ENCODE peak calls at places on chromosomes 1 and 21, in nine cellular contexts. P is breast epithelium, J is body of pancreas, Q is HCT116, O is ovary, S is A549, X is endothelial cell of umbilical vein, R is upper lobe of left lung, T is GM12891. U is an unnamed sample.

GRCh38 chr1:111746614-111746999 is 7.4 kb upstream of the INKA2 start:
- DNase-seq in P (no peak), J (no peak), Q (no peak), O (no peak), S (no peak), X (no peak), R (no peak), T (no peak), U (no peak)

GRCh38 chr1:26744075-26744958 is 43.4 kb upstream of the PIGV start:
- DNase-seq in P (peak; percentile 60), J (peak; percentile 52), Q (peak; percentile 66), O (peak; percentile 15), S (peak; percentile 44), X (peak; percentile 98), R (no peak), T (peak; percentile 52), U (peak; percentile 89)

GRCh38 chr1:88802950-88803349 is 88.4 kb downstream of the GTF2B start:
- DNase-seq in P (no peak), J (no peak), Q (no peak), O (no peak), S (no peak), X (peak; percentile 44), R (no peak), T (no peak), U (no peak)

GRCh38 chr1:201011616-201012015 is 11.9 kb downstream of the KIF21B start:
- DNase-seq in P (no peak), J (no peak), Q (no peak), O (no peak), S (no peak), X (no peak), R (no peak), T (no peak), U (no peak)

GRCh38 chr1:2607681-2608041 is 21.1 kb downstream of the PRXL2B start:
- DNase-seq in P (no peak), J (peak; percentile 17), Q (no peak), O (no peak), S (no peak), X (no peak), R (peak; percentile 56), T (no peak), U (no peak)

GRCh38 chr1:22641906-22642636 is 1.4 kb upstream of the C1QC start:
- DNase-seq in P (peak; percentile 53), J (peak; percentile 88), Q (no peak), O (peak; percentile 79), S (peak; percentile 19), X (peak; percentile 43), R (peak; percentile 97), T (peak; percentile 89), U (peak; percentile 95)

GRCh38 chr1:207962716-207963428 is 51.9 kb upstream of the CD34 start:
- DNase-seq in P (peak; percentile 44), J (peak; percentile 57), Q (no peak), O (peak; percentile 47), S (no peak), X (peak; percentile 71), R (peak; percentile 78), T (peak; percentile 37), U (peak; percentile 96)

GRCh38 chr1:220786337-220787068 is at the start of gene MTARC1:
- DNase-seq in P (no peak), J (peak; percentile 89), Q (no peak), O (peak; percentile 44), S (peak; percentile 63), X (peak; percentile 39), R (peak; percentile 93), T (no peak), U (no peak)

GRCh38 chr1:151327903-151328674 is 873 bp upstream of the PI4KB start:
- DNase-seq in P (no peak), J (peak; percentile 25), Q (no peak), O (peak; percentile 24), S (peak; percentile 47), X (no peak), R (no peak), T (no peak), U (no peak)

GRCh38 chr21:45363921-45364463 is 41.0 kb upstream of the COL18A1 start:
- DNase-seq in P (peak; percentile 86), J (peak; percentile 78), Q (peak; percentile 94), O (peak; percentile 87), S (peak; percentile 91), X (peak; percentile 99), R (no peak), T (peak; percentile 64), U (peak; percentile 85)

GRCh38 chr1:18182518-18183160 is 75.0 kb downstream of the IGSF21 start:
- DNase-seq in P (no peak), J (no peak), Q (no peak), O (no peak), S (peak; percentile 6), X (no peak), R (no peak), T (no peak), U (no peak)

GRCh38 chr1:230587056-230587455 is 55.2 kb upstream of the COG2 start:
- DNase-seq in P (no peak), J (no peak), Q (no peak), O (no peak), S (no peak), X (no peak), R (no peak), T (no peak), U (no peak)

GRCh38 chr1:95233321-95233736 is 681 bp upstream of the RWDD3 start:
- DNase-seq in P (peak; percentile 23), J (peak; percentile 47), Q (no peak), O (peak; percentile 25), S (peak; percentile 36), X (peak; percentile 24), R (no peak), T (no peak), U (peak; percentile 84)

GRCh38 chr21:33932731-33933130 is 17.1 kb upstream of the ATP5PO start:
- DNase-seq in P (no peak), J (no peak), Q (no peak), O (no peak), S (no peak), X (no peak), R (no peak), T (no peak), U (no peak)

GRCh38 chr1:214404571-214405213 is 123.7 kb downstream of the SMYD2 start:
- DNase-seq in P (no peak), J (no peak), Q (peak; percentile 19), O (no peak), S (no peak), X (peak; percentile 90), R (no peak), T (no peak), U (no peak)

GRCh38 chr1:235079443-235079967 is 49.1 kb downstream of the TOMM20 start:
- DNase-seq in P (peak; percentile 82), J (peak; percentile 98), Q (peak; percentile 92), O (peak; percentile 38), S (peak; percentile 72), X (peak; percentile 56), R (peak; percentile 50), T (no peak), U (no peak)

GRCh38 chr1:173205146-173206051 is 1.7 kb downstream of the TNFSF4 start:
- DNase-seq in P (peak; percentile 25), J (peak; percentile 25), Q (no peak), O (peak; percentile 53), S (no peak), X (peak; percentile 47), R (no peak), T (no peak), U (no peak)

GRCh38 chr1:75725256-75725655 is 747 bp downstream of the ACADM start:
- DNase-seq in P (no peak), J (no peak), Q (no peak), O (no peak), S (no peak), X (no peak), R (no peak), T (no peak), U (no peak)

GRCh38 chr1:152926091-152926490 is 17.7 kb downstream of the IVL start:
- DNase-seq in P (no peak), J (no peak), Q (peak; percentile 24), O (no peak), S (peak; percentile 48), X (no peak), R (no peak), T (no peak), U (no peak)

GRCh38 chr1:181504294-181505115 is 21.2 kb downstream of the CACNA1E start:
- DNase-seq in P (no peak), J (no peak), Q (peak; percentile 62), O (no peak), S (peak; percentile 51), X (no peak), R (no peak), T (peak; percentile 46), U (no peak)

DNA sequence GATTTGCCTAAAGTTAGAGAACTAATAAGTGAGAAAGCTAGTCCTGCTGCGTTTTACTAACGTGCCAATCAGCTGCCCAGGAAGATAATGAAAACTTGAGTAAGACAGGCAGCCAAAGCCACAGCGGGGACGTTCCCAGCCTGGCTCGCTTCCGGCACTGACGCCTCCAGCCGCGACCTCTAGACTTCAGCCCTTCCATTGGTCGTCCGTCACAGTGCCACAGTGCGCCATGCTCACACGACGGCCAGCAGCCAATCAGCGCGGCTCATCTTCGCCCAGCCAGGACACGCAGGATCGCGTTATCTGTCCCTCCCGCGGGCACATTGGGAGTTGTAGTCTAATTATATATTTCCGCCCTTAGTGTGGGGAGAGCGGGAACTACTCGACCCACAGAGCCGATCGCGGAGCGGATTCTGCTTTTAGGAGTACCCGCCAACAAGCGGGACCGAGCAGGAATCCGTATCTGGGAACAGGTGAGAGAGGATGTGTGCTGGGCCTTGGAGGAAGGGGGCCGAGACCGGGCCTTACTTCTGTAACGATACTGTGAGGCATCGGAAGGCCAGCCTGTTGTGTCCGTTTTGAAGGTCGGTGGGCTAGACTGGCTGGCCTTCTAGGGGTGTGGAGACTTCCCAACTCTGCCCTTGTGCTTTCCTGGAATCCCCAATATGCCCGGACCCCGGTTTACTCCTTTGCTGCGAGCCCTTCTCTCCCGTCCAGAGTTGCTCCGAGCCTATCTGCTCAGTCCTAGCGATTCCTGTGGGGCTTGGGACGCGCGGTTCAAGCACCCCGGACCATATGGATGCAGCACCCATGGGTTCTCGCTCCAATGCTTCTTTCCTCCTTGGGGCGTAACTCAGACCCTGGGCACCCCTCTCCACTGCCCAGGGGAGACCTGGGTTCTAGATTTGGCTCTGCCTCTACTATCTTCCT is at the start of gene FDPS:
- DNase-seq in P (peak; percentile 99), J (peak; percentile 99), Q (peak; percentile 96), O (peak; percentile 98), S (peak; percentile 99), X (peak; percentile 99), R (peak; percentile 98), T (peak; percentile 94), U (peak; percentile 99)
- TF ChIP-seq POLR2A in P (peak; percentile 49), J (peak; percentile 79), Q (peak; percentile 95), O (peak; percentile 48), S (peak; percentile 74), X (peak; percentile 87), R (peak; percentile 79), T (peak; percentile 81), U (peak; percentile 2)

GRCh38 chr1:44808938-44809917 is 905 bp downstream of the BTBD19 start:
- DNase-seq in P (no peak), J (peak; percentile 55), Q (no peak), O (peak; percentile 70), S (peak; percentile 46), X (peak; percentile 53), R (no peak), T (peak; percentile 73), U (peak; percentile 91)
- TF ChIP-seq POLR2A in P (no peak), J (peak; percentile 37), Q (no peak), O (no peak), S (no peak), X (peak; percentile 78), R (peak; percentile 62), T (peak; percentile 79), U (no peak)

GRCh38 chr1:43524804-43525203 is 5.9 kb upstream of the PTPRF start:
- DNase-seq in P (no peak), J (peak; percentile 58), Q (no peak), O (no peak), S (peak; percentile 37), X (no peak), R (no peak), T (no peak), U (no peak)
- TF ChIP-seq POLR2A in P (no peak), J (no peak), Q (no peak), O (no peak), S (no peak), X (no peak), R (no peak), T (no peak), U (no peak)

GRCh38 chr1:42942444-42942843 is 16.2 kb downstream of the SLC2A1 start:
- DNase-seq in P (no peak), J (no peak), Q (no peak), O (no peak), S (no peak), X (no peak), R (no peak), T (no peak), U (no peak)
- TF ChIP-seq POLR2A in P (no peak), J (no peak), Q (no peak), O (no peak), S (no peak), X (no peak), R (no peak), T (no peak), U (no peak)

U was measured in lower leg skin.